ENCODE peak calls at places on chromosomes 1 and 21, in nine cellular contexts. B, W, J, Z, N, I, O, T and S are unnamed samples.

GRCh38 chr1:61636814-61637213 is 88.1 kb downstream of the TM2D1 start:
- DNase-seq in W (no peak), I (no peak), B (no peak), N (no peak), O (no peak), Z (peak; percentile 6), J (no peak), T (no peak), S (no peak)

GRCh38 chr1:161359316-161359715 is 8.4 kb downstream of the CFAP126 start:
- DNase-seq in O (no peak), J (no peak), W (no peak), N (no peak), B (no peak), Z (no peak), T (no peak), I (no peak), S (no peak)

GRCh38 chr1:208142632-208143390 is 101.4 kb downstream of the PLXNA2 start:
- DNase-seq in J (no peak), T (no peak), W (no peak), O (no peak), Z (no peak), B (no peak), N (no peak), I (no peak), S (no peak)

GRCh38 chr1:108595510-108595909 is 35.6 kb downstream of the EEIG2 start:
- DNase-seq in B (peak; percentile 68), Z (no peak), N (no peak), O (no peak), I (no peak), T (no peak), W (no peak), J (no peak), S (no peak)

GRCh38 chr21:37668462-37669239 is 247.6 kb downstream of the KCNJ6 start:
- DNase-seq in J (no peak), I (no peak), W (no peak), B (no peak), O (no peak), Z (no peak), T (no peak), N (no peak), S (no peak)

GRCh38 chr21:41753001-41753725 is 13.7 kb downstream of the RIPK4 start:
- DNase-seq in O (no peak), W (no peak), T (no peak), J (no peak), N (no peak), Z (no peak), I (no peak), B (no peak), S (no peak)

GRCh38 chr1:31663622-31664452 is 19.2 kb upstream of the PEF1 start:
- DNase-seq in I (no peak), J (peak; percentile 70), O (peak; percentile 58), Z (no peak), W (peak; percentile 73), N (peak; percentile 89), B (peak; percentile 42), T (no peak), S (peak; percentile 85)

GRCh38 chr1:5686195-5686594 is 306.0 kb downstream of the NPHP4 start:
- DNase-seq in I (no peak), W (no peak), O (no peak), B (no peak), N (no peak), J (no peak), T (no peak), Z (no peak), S (no peak)

GRCh38 chr21:29938968-29939858 is 583 bp downstream of the GRIK1 start:
- DNase-seq in O (no peak), Z (no peak), I (peak; percentile 72), J (no peak), W (no peak), B (peak; percentile 18), N (peak; percentile 53), T (no peak), S (peak; percentile 32)

GRCh38 chr1:230972855-230973271 is 5.8 kb downstream of the TTC13 start:
- DNase-seq in Z (no peak), I (no peak), B (no peak), N (no peak), O (no peak), T (no peak), W (no peak), J (peak; percentile 66), S (no peak)

GRCh38 chr1:201505505-201505893 is 1.4 kb downstream of the CSRP1 start:
- DNase-seq in O (no peak), Z (no peak), J (no peak), W (no peak), N (no peak), B (peak; percentile 77), I (no peak), T (no peak), S (no peak)

GRCh38 chr1:71577451-71578131 is 496.8 kb upstream of the ZRANB2 start:
- DNase-seq in Z (no peak), N (no peak), T (no peak), J (no peak), O (no peak), B (no peak), I (no peak), W (no peak), S (no peak)

DNA sequence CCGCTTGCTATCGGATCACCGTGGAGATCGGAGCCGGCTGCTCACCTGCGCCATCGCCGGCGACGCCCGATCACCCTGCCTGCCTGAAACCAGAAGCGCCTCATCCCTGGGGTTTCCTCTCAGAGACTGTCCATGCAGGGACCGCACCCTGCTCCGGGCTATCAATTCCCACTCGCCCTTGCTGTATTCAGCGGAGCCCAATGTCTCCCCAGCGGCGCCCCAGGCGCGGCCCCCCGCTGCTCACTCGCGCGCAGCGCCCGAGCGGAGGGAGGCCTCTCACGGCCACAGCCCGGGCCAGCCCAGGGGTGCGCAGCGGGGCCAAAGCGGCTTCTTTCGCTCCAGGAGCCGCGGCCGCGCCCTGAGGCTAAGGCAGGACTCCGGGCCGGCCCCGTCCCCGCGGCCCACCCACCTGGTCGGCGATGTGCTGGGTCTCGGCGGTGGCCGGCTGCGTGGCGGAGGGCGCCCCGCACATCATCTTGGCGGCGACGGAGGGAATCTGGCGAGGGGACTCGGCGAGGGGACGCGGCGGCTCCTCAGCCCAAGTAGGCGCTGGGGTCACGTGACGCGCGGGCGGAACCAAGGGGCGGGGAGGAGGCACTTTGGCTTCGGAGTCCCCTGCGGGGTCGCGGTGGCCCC is at the start of gene CSTB:
- DNase-seq in N (peak; percentile 83), I (peak; percentile 87), T (no peak), Z (no peak), W (peak; percentile 96), O (peak; percentile 88), J (peak; percentile 86), B (peak; percentile 55), S (peak; percentile 80)
- TF ChIP-seq CTCF in N (no peak), I (no peak), T (no peak), Z (no peak), W (no peak), O (no peak), J (no peak), B (no peak), S (no peak)

DNA sequence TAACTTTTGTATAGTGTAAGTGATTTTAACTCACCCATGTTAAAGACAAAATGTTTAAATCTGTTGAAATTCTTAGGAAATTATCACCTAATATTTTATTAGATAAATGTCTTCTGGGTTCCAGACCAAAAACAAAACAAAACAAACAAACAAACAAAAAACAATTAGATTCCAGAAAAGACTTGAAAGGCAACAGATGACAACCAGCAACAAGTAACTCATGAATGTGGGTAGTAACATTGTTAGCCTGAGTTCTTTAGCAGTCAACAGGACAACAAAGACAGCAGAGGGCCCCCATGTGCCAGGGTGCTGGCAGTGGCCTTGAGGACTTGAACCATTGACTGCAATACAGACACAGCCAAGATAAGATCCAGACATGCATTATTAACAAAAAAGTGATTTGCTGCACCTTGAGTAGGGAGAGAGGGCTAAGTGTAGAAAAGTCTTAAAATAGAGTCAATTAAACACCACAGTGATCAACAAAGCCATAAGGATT is 2.4 kb upstream of the CD247 start:
- DNase-seq in I (no peak), Z (no peak), O (no peak), N (no peak), T (no peak), B (no peak), W (no peak), J (no peak), S (no peak)
- TF ChIP-seq CTCF in I (no peak), Z (no peak), O (no peak), N (no peak), T (no peak), B (no peak), W (no peak), J (no peak), S (no peak)

GRCh38 chr1:19340387-19340937 is 28.3 kb downstream of the SLC66A1 start:
- DNase-seq in N (no peak), B (no peak), Z (no peak), W (no peak), I (no peak), O (no peak), T (no peak), J (no peak), S (no peak)

GRCh38 chr1:19337289-19337688 is 25.2 kb downstream of the SLC66A1 start:
- DNase-seq in O (no peak), T (no peak), B (no peak), W (no peak), Z (no peak), I (no peak), J (no peak), N (no peak), S (no peak)

GRCh38 chr1:19339199-19339861 is 27.2 kb downstream of the SLC66A1 start:
- DNase-seq in B (no peak), N (no peak), T (no peak), O (no peak), Z (no peak), W (no peak), I (no peak), J (no peak), S (no peak)

GRCh38 chr1:19336543-19336942 is 24.4 kb downstream of the SLC66A1 start:
- DNase-seq in B (no peak), W (no peak), O (no peak), I (no peak), J (no peak), N (no peak), T (no peak), Z (no peak), S (no peak)

DNA sequence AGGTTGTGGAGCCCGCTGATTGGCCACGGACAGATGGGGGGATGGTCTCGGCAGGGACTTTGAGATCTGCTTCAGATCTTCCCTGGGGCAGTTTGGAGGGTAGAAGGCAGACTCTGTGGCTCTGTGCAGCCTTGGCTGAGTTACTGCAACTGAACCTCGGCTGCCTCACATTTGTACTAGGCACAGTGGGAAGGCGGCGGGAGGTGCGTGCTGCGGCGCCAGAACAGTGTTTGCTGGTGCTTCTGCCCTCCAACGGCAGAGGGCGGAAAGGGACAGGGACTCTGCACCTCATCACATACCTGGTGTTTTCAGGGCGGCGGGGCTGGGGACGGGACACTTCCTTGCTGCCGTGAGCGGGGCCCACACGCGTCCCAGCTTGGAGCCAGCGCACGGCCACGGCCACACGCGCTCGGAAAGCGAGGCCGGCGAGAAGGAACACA is 26.2 kb downstream of the SLC66A1 start:
- DNase-seq in N (peak; percentile 90), Z (no peak), T (no peak), J (no peak), B (no peak), I (no peak), O (no peak), W (no peak), S (no peak)
- TF ChIP-seq CTCF in N (peak; percentile 33), Z (peak; percentile 47), T (no peak), J (no peak), B (no peak), I (peak; percentile 60), O (no peak), W (no peak), S (peak; percentile 59)

DNA sequence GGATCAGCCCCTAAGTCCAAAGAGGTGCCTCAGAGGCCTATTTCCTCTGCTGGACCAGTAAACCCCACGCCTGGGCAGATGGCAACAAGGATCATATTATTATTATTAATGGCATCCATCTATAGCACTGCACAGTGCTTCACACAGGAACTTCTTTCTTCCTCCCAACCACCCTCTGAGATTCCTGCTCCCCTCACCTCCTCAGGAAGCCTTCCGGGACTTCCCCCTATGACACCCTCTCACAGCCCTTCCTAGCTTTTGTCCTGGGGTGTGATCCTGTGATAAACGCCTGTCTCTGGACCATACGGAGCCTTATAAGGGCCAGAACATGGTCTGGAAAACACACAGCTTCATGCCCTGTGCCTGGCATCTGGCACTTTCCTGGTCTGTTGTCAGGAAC is 3.2 kb downstream of the FBXO2 start:
- DNase-seq in B (no peak), Z (no peak), O (no peak), W (no peak), I (no peak), N (no peak), T (no peak), J (no peak), S (no peak)
- TF ChIP-seq CTCF in B (no peak), Z (no peak), O (no peak), W (no peak), I (no peak), N (no peak), T (no peak), J (no peak), S (no peak)